ENCODE peak calls at places on chromosomes 5 and 9, in five cellular contexts. K is mammary epithelial cell, J is Caco-2, F is H1, Y is fibroblast of mammary gland. P is an unnamed sample.
A peak's percentile ranks its signal among the peaks of the same experiment; 100 is the strongest.

GRCh38 chr5:94361161-94361560 is 257.2 kb downstream of the KIAA0825 start:
- DNase-seq in J (no peak), Y (peak; percentile 54), K (no peak), F (no peak), P (no peak)

GRCh38 chr5:179336126-179336870 is 9.0 kb downstream of the ADAMTS2 start:
- DNase-seq in Y (no peak), J (no peak), F (no peak), K (no peak), P (no peak)

GRCh38 chr5:141878186-141878770 is at the start of gene PCDH1:
- DNase-seq in F (no peak), J (no peak), K (peak; percentile 50), Y (no peak), P (no peak)

GRCh38 chr5:89452081-89452480 is 569.1 kb upstream of the MEF2C start:
- DNase-seq in F (no peak), K (no peak), J (no peak), Y (no peak), P (no peak)

GRCh38 chr9:133969681-133970580 is 22.2 kb downstream of the VAV2 start:
- DNase-seq in F (no peak), K (no peak), J (no peak), Y (no peak), P (no peak)

GRCh38 chr9:135255843-135256567 is 168.5 kb downstream of the OLFM1 start:
- DNase-seq in Y (no peak), K (no peak), J (no peak), F (no peak), P (no peak)

GRCh38 chr5:141077826-141078225 is 16.6 kb upstream of the PCDHB2 start:
- DNase-seq in F (no peak), K (no peak), Y (no peak), J (no peak), P (no peak)

GRCh38 chr9:76787677-76788076 is 23.4 kb downstream of the PCA3 start:
- DNase-seq in K (no peak), Y (no peak), J (no peak), F (no peak), P (no peak)

GRCh38 chr9:23736293-23736692 is 89.7 kb downstream of the ELAVL2 start:
- DNase-seq in Y (no peak), K (no peak), F (no peak), J (no peak), P (no peak)

GRCh38 chr5:55187370-55187769 is 14.4 kb upstream of the CDC20B start:
- DNase-seq in Y (no peak), J (no peak), K (peak; percentile 42), F (no peak), P (peak; percentile 72)
- TF ChIP-seq CTCF in Y (no peak), J (peak; percentile 32), K (peak; percentile 42), F (peak; percentile 46), P (peak; percentile 78)

GRCh38 chr5:83467315-83468044 is 4.1 kb upstream of the VCAN start:
- DNase-seq in Y (peak; percentile 76), K (no peak), F (no peak), J (no peak), P (no peak)
- TF ChIP-seq CTCF in Y (peak; percentile 46), K (no peak), F (no peak), J (no peak), P (no peak)

GRCh38 chr5:91311697-91312501 is 71.2 kb downstream of the ARRDC3 start:
- DNase-seq in Y (peak; percentile 100), K (peak; percentile 97), F (no peak), J (no peak), P (no peak)
- TF ChIP-seq CTCF in Y (no peak), K (no peak), F (peak; percentile 9), J (no peak), P (no peak)

GRCh38 chr5:156715287-156715686 is 134.8 kb upstream of the PPP1R2B start:
- DNase-seq in F (no peak), J (no peak), Y (peak; percentile 38), K (no peak), P (no peak)
- TF ChIP-seq CTCF in F (no peak), J (no peak), Y (no peak), K (no peak), P (no peak)

GRCh38 chr5:130279386-130279785 is 375.1 kb downstream of the CHSY3 start:
- DNase-seq in Y (peak; percentile 51), F (no peak), K (peak; percentile 56), J (no peak), P (no peak)

GRCh38 chr5:130277002-130277401 is 372.7 kb downstream of the CHSY3 start:
- DNase-seq in F (no peak), Y (no peak), J (no peak), K (no peak), P (no peak)

GRCh38 chr5:130277522-130277921 is 373.3 kb downstream of the CHSY3 start:
- DNase-seq in K (no peak), J (no peak), Y (no peak), F (no peak), P (no peak)

GRCh38 chr5:130280528-130281217 is 376.4 kb downstream of the CHSY3 start:
- DNase-seq in K (no peak), J (no peak), Y (no peak), F (no peak), P (no peak)

GRCh38 chr5:130278136-130278535 is 373.9 kb downstream of the CHSY3 start:
- DNase-seq in F (no peak), Y (no peak), J (no peak), K (no peak), P (no peak)
- TF ChIP-seq CTCF in F (peak; percentile 24), Y (no peak), J (no peak), K (no peak), P (no peak)

DNA sequence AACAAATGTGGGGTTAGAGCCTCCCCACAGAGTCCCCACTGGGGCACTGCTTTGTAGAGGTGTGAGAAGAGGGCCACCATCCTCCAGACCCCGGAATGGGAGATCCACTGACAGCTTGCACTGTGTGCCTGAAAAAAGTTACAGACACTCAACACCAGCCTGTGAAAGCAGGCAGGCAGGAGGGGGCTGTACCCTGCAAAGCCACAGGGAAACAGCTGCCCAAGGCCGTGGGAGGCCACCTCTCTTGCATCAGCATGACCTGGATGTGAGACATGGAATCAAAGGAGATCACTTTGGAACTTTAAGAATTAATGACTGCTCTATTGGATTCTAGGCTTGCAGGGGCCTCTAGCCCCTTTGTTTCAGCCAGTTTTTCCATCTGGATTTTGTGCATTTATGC is 782.3 kb downstream of the BRINP1 start:
- DNase-seq in Y (no peak), K (no peak), F (no peak), J (no peak), P (no peak)
- TF ChIP-seq CTCF in Y (no peak), K (no peak), F (no peak), J (no peak), P (no peak)

DNA sequence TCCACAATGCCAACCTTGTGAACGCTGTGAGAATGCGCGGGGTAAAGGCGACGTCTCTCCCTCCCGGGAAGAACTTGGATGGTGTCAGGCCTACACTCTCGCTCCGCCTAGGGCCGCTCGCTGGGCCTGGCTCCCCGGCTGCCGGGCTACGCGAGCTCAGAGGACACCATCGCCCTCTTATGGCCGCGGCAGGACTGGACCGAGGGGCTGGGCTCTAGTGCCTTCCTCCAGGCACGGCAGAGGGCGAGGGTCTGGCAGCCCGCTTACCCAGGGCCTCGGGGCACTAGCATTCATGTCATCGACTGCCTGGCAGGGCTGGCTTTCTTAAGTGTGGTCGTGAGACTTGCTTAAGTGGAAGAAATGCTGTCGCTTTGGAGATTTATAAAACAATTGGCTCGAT is 1.2 kb upstream of the EXOSC2 start:
- DNase-seq in Y (peak; percentile 33), J (no peak), K (no peak), F (peak; percentile 94), P (no peak)
- TF ChIP-seq CTCF in Y (peak; percentile 22), J (no peak), K (peak; percentile 10), F (peak; percentile 94), P (no peak)

GRCh38 chr9:86636614-86637013 is 282.4 kb upstream of the TUT7 start:
- DNase-seq in F (no peak), K (no peak), J (no peak), Y (no peak), P (no peak)

GRCh38 chr9:86636051-86636450 is 281.8 kb upstream of the TUT7 start:
- DNase-seq in Y (no peak), K (no peak), J (no peak), F (no peak), P (no peak)

GRCh38 chr9:86638109-86638508 is 283.9 kb upstream of the TUT7 start:
- DNase-seq in J (no peak), K (no peak), Y (no peak), F (no peak), P (no peak)

GRCh38 chr9:86639287-86639686 is 285.1 kb upstream of the TUT7 start:
- DNase-seq in F (no peak), Y (no peak), J (no peak), K (no peak), P (no peak)

DNA sequence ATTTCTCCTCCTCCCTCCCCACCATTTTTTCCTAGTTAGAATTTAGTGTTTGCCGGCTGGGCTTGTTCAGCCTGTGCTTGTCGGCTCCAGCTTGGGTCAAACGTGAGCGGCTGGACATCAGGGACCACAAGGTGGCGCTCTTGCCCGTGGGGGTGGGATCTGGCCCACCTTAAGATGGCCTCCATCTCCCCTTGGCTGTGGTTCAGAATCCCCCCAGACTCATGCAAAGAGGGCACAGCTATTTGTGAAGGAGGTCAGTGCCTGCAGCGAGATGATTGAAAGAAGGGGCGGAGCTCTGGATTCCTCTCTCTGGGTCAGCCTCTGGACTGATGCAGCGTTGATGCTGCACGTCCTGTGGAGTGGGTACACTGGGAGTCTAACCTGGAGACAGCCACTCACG is 283.3 kb upstream of the TUT7 start:
- DNase-seq in K (no peak), Y (peak; percentile 58), F (peak; percentile 92), J (no peak), P (no peak)
- TF ChIP-seq CTCF in K (peak; percentile 34), Y (peak; percentile 77), F (peak; percentile 88), J (no peak), P (peak; percentile 36)

P was measured in LNCaP clone FGC.